ENCODE peak calls at places on chromosomes 11 and 22, in nine cellular contexts. Q is PC-3, V is hepatocyte, W is neural progenitor cell, O is HCT116, K is OCI-LY7, X is GM23248, M is MM.1S, S is SK-N-SH. Z is an unnamed sample. For H4K20me1, the result is how much of the 10 kb centered on the place peaks cover.

GRCh38 chr11:12834166-12834565 is 159.9 kb downstream of the TEAD1 start:
- DNase-seq in S (no peak), X (no peak), Q (no peak), W (no peak), K (no peak), O (no peak), V (no peak), M (no peak), Z (no peak)

GRCh38 chr11:12207384-12208150 is 97.2 kb downstream of the MICAL2 start:
- DNase-seq in X (peak), O (no peak), V (no peak), W (no peak), Q (peak), M (no peak), S (no peak), K (no peak), Z (no peak)

GRCh38 chr11:2741377-2742131 is 41.8 kb upstream of the KCNQ1OT1 start:
- DNase-seq in S (no peak), Q (peak), X (peak), M (no peak), W (no peak), K (no peak), O (no peak), V (peak), Z (no peak)

GRCh38 chr11:19646921-19647320 is 65.7 kb upstream of the NAV2 start:
- DNase-seq in O (no peak), Q (peak), K (no peak), W (no peak), S (peak), V (no peak), M (no peak), X (peak), Z (no peak)

GRCh38 chr11:5575159-5575558 is 5.5 kb upstream of the OR52B6 start:
- DNase-seq in Q (no peak), M (no peak), X (no peak), V (no peak), K (no peak), W (no peak), S (no peak), O (no peak), Z (no peak)

GRCh38 chr11:12769834-12770345 is 95.7 kb downstream of the TEAD1 start:
- DNase-seq in S (no peak), W (no peak), K (no peak), M (no peak), X (peak), V (no peak), Q (peak), O (peak), Z (peak)

GRCh38 chr11:29343465-29344333 is 673.1 kb downstream of the KCNA4 start:
- DNase-seq in S (peak), Q (peak), W (peak), K (peak), X (peak), M (peak), O (peak), V (peak), Z (peak)

GRCh38 chr11:65867284-65868071 is 5.1 kb downstream of the EFEMP2 start:
- DNase-seq in M (no peak), S (peak), X (no peak), O (no peak), W (peak), Q (no peak), K (peak), V (no peak), Z (peak)

GRCh38 chr11:124577664-124578427 is 8.0 kb downstream of the OR8A1 start:
- DNase-seq in M (no peak), S (no peak), W (no peak), X (no peak), V (no peak), O (no peak), K (no peak), Q (no peak), Z (no peak)

GRCh38 chr22:27493797-27494196 is 307.8 kb downstream of the MN1 start:
- DNase-seq in W (no peak), M (no peak), S (no peak), V (no peak), X (no peak), Q (no peak), K (no peak), O (no peak), Z (no peak)

GRCh38 chr22:24321999-24322398 is 51.4 kb downstream of the SPECC1L start:
- DNase-seq in Q (no peak), V (no peak), M (no peak), W (no peak), S (peak), K (no peak), X (no peak), O (no peak), Z (no peak)

GRCh38 chr22:24324137-24324536 is 53.5 kb downstream of the SPECC1L start:
- DNase-seq in X (no peak), O (no peak), K (no peak), W (no peak), S (no peak), Q (no peak), V (no peak), M (no peak), Z (no peak)

GRCh38 chr22:24322522-24322921 is 51.9 kb downstream of the SPECC1L start:
- DNase-seq in Q (no peak), S (peak), W (no peak), X (peak), M (no peak), O (no peak), V (no peak), K (no peak), Z (no peak)

GRCh38 chr22:24323695-24324094 is 53.1 kb downstream of the SPECC1L start:
- DNase-seq in Q (no peak), V (no peak), S (no peak), O (no peak), W (no peak), X (no peak), M (no peak), K (no peak), Z (no peak)

GRCh38 chr22:24323233-24323632 is 52.6 kb downstream of the SPECC1L start:
- DNase-seq in O (no peak), K (no peak), M (no peak), W (no peak), X (no peak), V (no peak), Q (no peak), S (peak), Z (no peak)
- H4K20me1 ChIP-seq in O (under half), K (under half), M (under half), W (under half), X (under half), V (under half), Q (under half), S (under half), Z (under half)

GRCh38 chr11:74845978-74846517 is 97.4 kb downstream of the RNF169 start:
- DNase-seq in M (no peak), O (no peak), V (no peak), X (no peak), W (no peak), Q (no peak), S (no peak), K (no peak), Z (no peak)

GRCh38 chr11:74844865-74845264 is 96.2 kb downstream of the RNF169 start:
- DNase-seq in O (no peak), K (no peak), W (no peak), M (no peak), V (no peak), Q (no peak), X (no peak), S (no peak), Z (no peak)

GRCh38 chr11:74847895-74848294 is 99.2 kb downstream of the RNF169 start:
- DNase-seq in M (no peak), W (no peak), K (no peak), S (no peak), V (no peak), O (no peak), X (no peak), Q (no peak), Z (no peak)

GRCh38 chr11:74844072-74844471 is 95.4 kb downstream of the RNF169 start:
- DNase-seq in M (no peak), W (no peak), K (no peak), S (no peak), Q (no peak), O (no peak), X (no peak), V (no peak), Z (no peak)

DNA sequence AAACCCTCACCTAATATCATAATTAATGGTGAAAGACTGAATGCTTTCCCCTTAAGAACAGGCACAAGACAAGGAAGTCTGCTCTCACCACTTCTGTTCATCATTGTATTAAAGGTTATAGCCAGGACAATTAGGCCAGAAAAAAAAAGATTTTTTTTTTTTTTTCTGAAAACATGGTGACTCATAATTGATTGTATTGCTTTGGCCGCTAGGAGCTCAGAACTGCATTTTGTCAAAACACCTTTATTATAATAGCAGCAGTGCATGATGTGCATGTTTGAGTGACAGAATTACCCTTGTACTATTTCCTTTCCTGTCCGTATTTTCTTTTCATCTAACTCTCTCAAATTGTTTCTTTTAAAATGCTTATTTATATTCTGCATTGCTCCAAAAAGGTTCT is 98.1 kb downstream of the RNF169 start:
- DNase-seq in O (no peak), Q (peak), M (no peak), K (no peak), X (peak), V (no peak), W (no peak), S (no peak), Z (no peak)
- TF ChIP-seq EZH2phosphoT487 in O (no peak), Q (no peak), M (no peak), K (no peak), X (no peak), V (no peak), W (no peak), S (no peak), Z (no peak)

GRCh38 chr11:240315-240714 is 3.5 kb downstream of the PSMD13 start:
- DNase-seq in X (no peak), M (no peak), Q (no peak), V (no peak), K (no peak), W (no peak), S (no peak), O (no peak), Z (no peak)
- H4K20me1 ChIP-seq in X (under half), M (under half), Q (under half), V (under half), K (under half), W (under half), S (under half), O (under half), Z (under half)

GRCh38 chr22:25764270-25765015 is 22.5 kb downstream of the MYO18B start:
- DNase-seq in K (no peak), O (no peak), M (no peak), S (peak), Q (no peak), V (no peak), W (peak), X (no peak), Z (peak)
- TF ChIP-seq EZH2phosphoT487 in K (no peak), O (no peak), M (no peak), S (no peak), Q (no peak), V (no peak), W (no peak), X (no peak), Z (no peak)

GRCh38 chr22:40114411-40114810 is 63.3 kb upstream of the TNRC6B start:
- DNase-seq in V (no peak), O (no peak), M (no peak), W (no peak), Q (no peak), X (no peak), S (no peak), K (no peak), Z (no peak)
- H4K20me1 ChIP-seq in V (under half), O (under half), M (under half), W (half or more), Q (under half), X (under half), S (under half), K (under half), Z (under half)